ENCODE peak calls at places on chromosomes 3 and 15, in nine cellular contexts. One of them, this sample, is unnamed.

GRCh38 chr3:42660131-42660715 is 6.7 kb downstream of the ZBTB47 start:
- DNase-seq in Caco-2: no peak
- DNase-seq in fibroblast of mammary gland: peak
- DNase-seq in heart left ventricle: no peak
- DNase-seq in fibroblast of pulmonary artery: no peak
- DNase-seq in transverse colon: no peak
- DNase-seq in upper lobe of right lung: no peak
- DNase-seq in Peyer's patch: no peak
- DNase-seq in cardiac fibroblast: no peak
- DNase-seq in this sample: no peak

GRCh38 chr3:170584585-170585007 is 1.3 kb downstream of the SLC7A14 start:
- DNase-seq in transverse colon: peak
- DNase-seq in cardiac fibroblast: peak
- DNase-seq in fibroblast of mammary gland: peak
- DNase-seq in Caco-2: peak
- DNase-seq in fibroblast of pulmonary artery: peak
- DNase-seq in heart left ventricle: peak
- DNase-seq in Peyer's patch: no peak
- DNase-seq in upper lobe of right lung: peak
- DNase-seq in this sample: peak

GRCh38 chr3:117238805-117239204 is 529.2 kb downstream of the TUSC7 start:
- DNase-seq in Caco-2: no peak
- DNase-seq in upper lobe of right lung: no peak
- DNase-seq in transverse colon: no peak
- DNase-seq in Peyer's patch: no peak
- DNase-seq in heart left ventricle: no peak
- DNase-seq in cardiac fibroblast: no peak
- DNase-seq in fibroblast of mammary gland: no peak
- DNase-seq in fibroblast of pulmonary artery: no peak
- DNase-seq in this sample: no peak

GRCh38 chr15:47383801-47384200 is 333.5 kb upstream of the SEMA6D start:
- DNase-seq in Caco-2: no peak
- DNase-seq in upper lobe of right lung: no peak
- DNase-seq in Peyer's patch: no peak
- DNase-seq in fibroblast of pulmonary artery: no peak
- DNase-seq in cardiac fibroblast: no peak
- DNase-seq in heart left ventricle: no peak
- DNase-seq in transverse colon: no peak
- DNase-seq in fibroblast of mammary gland: no peak
- DNase-seq in this sample: no peak

GRCh38 chr3:138493804-138494606 is 59.6 kb downstream of the ESYT3 start:
- DNase-seq in fibroblast of pulmonary artery: peak
- DNase-seq in Peyer's patch: no peak
- DNase-seq in upper lobe of right lung: no peak
- DNase-seq in transverse colon: no peak
- DNase-seq in Caco-2: no peak
- DNase-seq in fibroblast of mammary gland: peak
- DNase-seq in heart left ventricle: no peak
- DNase-seq in cardiac fibroblast: peak
- DNase-seq in this sample: no peak

GRCh38 chr15:39511915-39512260 is 69.0 kb upstream of the THBS1 start:
- DNase-seq in fibroblast of pulmonary artery: peak
- DNase-seq in heart left ventricle: no peak
- DNase-seq in transverse colon: no peak
- DNase-seq in Caco-2: no peak
- DNase-seq in upper lobe of right lung: no peak
- DNase-seq in fibroblast of mammary gland: peak
- DNase-seq in Peyer's patch: no peak
- DNase-seq in cardiac fibroblast: peak
- DNase-seq in this sample: no peak

GRCh38 chr15:66779331-66780009 is 77.4 kb downstream of the SMAD6 start:
- DNase-seq in fibroblast of pulmonary artery: no peak
- DNase-seq in transverse colon: peak
- DNase-seq in cardiac fibroblast: no peak
- DNase-seq in Caco-2: peak
- DNase-seq in Peyer's patch: no peak
- DNase-seq in fibroblast of mammary gland: no peak
- DNase-seq in heart left ventricle: no peak
- DNase-seq in upper lobe of right lung: no peak
- DNase-seq in this sample: no peak

GRCh38 chr3:56801151-56801596 is 575 bp downstream of the ARHGEF3 start:
- DNase-seq in cardiac fibroblast: no peak
- DNase-seq in Caco-2: peak
- DNase-seq in fibroblast of pulmonary artery: no peak
- DNase-seq in upper lobe of right lung: no peak
- DNase-seq in transverse colon: no peak
- DNase-seq in heart left ventricle: no peak
- DNase-seq in Peyer's patch: peak
- DNase-seq in fibroblast of mammary gland: no peak
- DNase-seq in this sample: no peak

GRCh38 chr15:39281094-39281493 is 299.8 kb upstream of the THBS1 start:
- DNase-seq in heart left ventricle: no peak
- DNase-seq in cardiac fibroblast: peak
- DNase-seq in upper lobe of right lung: no peak
- DNase-seq in fibroblast of pulmonary artery: peak
- DNase-seq in fibroblast of mammary gland: no peak
- DNase-seq in Caco-2: no peak
- DNase-seq in Peyer's patch: no peak
- DNase-seq in transverse colon: no peak
- DNase-seq in this sample: no peak

GRCh38 chr15:49901867-49902775 is 216.9 kb downstream of the ATP8B4 start:
- DNase-seq in Peyer's patch: no peak
- DNase-seq in Caco-2: no peak
- DNase-seq in upper lobe of right lung: no peak
- DNase-seq in fibroblast of pulmonary artery: peak
- DNase-seq in cardiac fibroblast: peak
- DNase-seq in transverse colon: no peak
- DNase-seq in heart left ventricle: no peak
- DNase-seq in fibroblast of mammary gland: peak
- DNase-seq in this sample: no peak

GRCh38 chr3:134330895-134331810 is 43.1 kb downstream of the AMOTL2 start:
- DNase-seq in upper lobe of right lung: no peak
- DNase-seq in fibroblast of pulmonary artery: peak
- DNase-seq in Caco-2: peak
- DNase-seq in transverse colon: no peak
- DNase-seq in Peyer's patch: no peak
- DNase-seq in heart left ventricle: no peak
- DNase-seq in fibroblast of mammary gland: no peak
- DNase-seq in cardiac fibroblast: peak
- DNase-seq in this sample: no peak

GRCh38 chr3:162774613-162775100 is 1278.0 kb downstream of the OTOL1 start:
- DNase-seq in upper lobe of right lung: no peak
- DNase-seq in Caco-2: no peak
- DNase-seq in cardiac fibroblast: no peak
- DNase-seq in Peyer's patch: no peak
- DNase-seq in fibroblast of mammary gland: no peak
- DNase-seq in fibroblast of pulmonary artery: no peak
- DNase-seq in heart left ventricle: no peak
- DNase-seq in transverse colon: no peak
- DNase-seq in this sample: no peak

GRCh38 chr3:170815930-170816329 is 54.1 kb downstream of the RPL22L1 start:
- DNase-seq in fibroblast of mammary gland: no peak
- DNase-seq in Peyer's patch: no peak
- DNase-seq in upper lobe of right lung: no peak
- DNase-seq in heart left ventricle: no peak
- DNase-seq in cardiac fibroblast: no peak
- DNase-seq in fibroblast of pulmonary artery: no peak
- DNase-seq in transverse colon: no peak
- DNase-seq in Caco-2: no peak
- DNase-seq in this sample: no peak

GRCh38 chr3:30587876-30588275 is 18.5 kb upstream of the TGFBR2 start:
- DNase-seq in Peyer's patch: no peak
- DNase-seq in fibroblast of mammary gland: no peak
- DNase-seq in fibroblast of pulmonary artery: no peak
- DNase-seq in cardiac fibroblast: no peak
- DNase-seq in upper lobe of right lung: no peak
- DNase-seq in heart left ventricle: no peak
- DNase-seq in Caco-2: no peak
- DNase-seq in transverse colon: no peak
- DNase-seq in this sample: no peak

GRCh38 chr15:92921215-92922131 is 21.3 kb downstream of the CHD2 start:
- DNase-seq in fibroblast of mammary gland: peak
- DNase-seq in cardiac fibroblast: no peak
- DNase-seq in Peyer's patch: no peak
- DNase-seq in fibroblast of pulmonary artery: no peak
- DNase-seq in heart left ventricle: no peak
- DNase-seq in transverse colon: no peak
- DNase-seq in upper lobe of right lung: no peak
- DNase-seq in Caco-2: no peak
- DNase-seq in this sample: no peak

GRCh38 chr15:88484781-88485246 is 17.3 kb downstream of the MRPS11 start:
- DNase-seq in upper lobe of right lung: no peak
- DNase-seq in Caco-2: no peak
- DNase-seq in Peyer's patch: no peak
- DNase-seq in transverse colon: no peak
- DNase-seq in fibroblast of mammary gland: peak
- DNase-seq in fibroblast of pulmonary artery: peak
- DNase-seq in cardiac fibroblast: peak
- DNase-seq in heart left ventricle: no peak
- DNase-seq in this sample: no peak

GRCh38 chr3:64222501-64222900 is 2.8 kb downstream of the PRICKLE2 start:
- DNase-seq in Caco-2: no peak
- DNase-seq in fibroblast of pulmonary artery: no peak
- DNase-seq in cardiac fibroblast: no peak
- DNase-seq in fibroblast of mammary gland: no peak
- DNase-seq in heart left ventricle: no peak
- DNase-seq in upper lobe of right lung: no peak
- DNase-seq in Peyer's patch: no peak
- DNase-seq in transverse colon: no peak
- DNase-seq in this sample: no peak

GRCh38 chr3:64223809-64224570 is 1.3 kb downstream of the PRICKLE2 start:
- DNase-seq in fibroblast of pulmonary artery: peak
- DNase-seq in transverse colon: no peak
- DNase-seq in cardiac fibroblast: peak
- DNase-seq in heart left ventricle: no peak
- DNase-seq in Caco-2: no peak
- DNase-seq in upper lobe of right lung: no peak
- DNase-seq in fibroblast of mammary gland: peak
- DNase-seq in Peyer's patch: no peak
- DNase-seq in this sample: no peak

GRCh38 chr3:64225695-64226499 is 631 bp upstream of the PRICKLE2 start:
- DNase-seq in heart left ventricle: no peak
- DNase-seq in Peyer's patch: no peak
- DNase-seq in transverse colon: no peak
- DNase-seq in upper lobe of right lung: no peak
- DNase-seq in fibroblast of pulmonary artery: no peak
- DNase-seq in fibroblast of mammary gland: peak
- DNase-seq in cardiac fibroblast: no peak
- DNase-seq in Caco-2: no peak
- DNase-seq in this sample: no peak

GRCh38 chr3:64221564-64222257 is 3.6 kb downstream of the PRICKLE2 start:
- DNase-seq in heart left ventricle: no peak
- DNase-seq in Peyer's patch: no peak
- DNase-seq in cardiac fibroblast: no peak
- DNase-seq in Caco-2: no peak
- DNase-seq in upper lobe of right lung: no peak
- DNase-seq in transverse colon: no peak
- DNase-seq in fibroblast of pulmonary artery: no peak
- DNase-seq in fibroblast of mammary gland: no peak
- DNase-seq in this sample: no peak

GRCh38 chr3:64224826-64225606 is at the start of gene PRICKLE2:
- DNase-seq in cardiac fibroblast: peak
- DNase-seq in transverse colon: peak
- DNase-seq in Peyer's patch: peak
- DNase-seq in Caco-2: no peak
- DNase-seq in upper lobe of right lung: no peak
- DNase-seq in fibroblast of mammary gland: peak
- DNase-seq in fibroblast of pulmonary artery: peak
- DNase-seq in heart left ventricle: peak
- DNase-seq in this sample: peak
- TF ChIP-seq CTCF in cardiac fibroblast: peak
- TF ChIP-seq CTCF in transverse colon: no peak
- TF ChIP-seq CTCF in Peyer's patch: no peak
- TF ChIP-seq CTCF in Caco-2: no peak
- TF ChIP-seq CTCF in upper lobe of right lung: peak
- TF ChIP-seq CTCF in fibroblast of mammary gland: peak
- TF ChIP-seq CTCF in fibroblast of pulmonary artery: peak
- TF ChIP-seq CTCF in heart left ventricle: peak
- TF ChIP-seq CTCF in this sample: peak

GRCh38 chr3:121803921-121804320 is 30.9 kb downstream of the IQCB1 start:
- DNase-seq in cardiac fibroblast: no peak
- DNase-seq in heart left ventricle: no peak
- DNase-seq in transverse colon: no peak
- DNase-seq in upper lobe of right lung: no peak
- DNase-seq in fibroblast of mammary gland: no peak
- DNase-seq in Peyer's patch: no peak
- DNase-seq in fibroblast of pulmonary artery: no peak
- DNase-seq in Caco-2: no peak
- DNase-seq in this sample: no peak
- H3K4me3 ChIP-seq in cardiac fibroblast: no peak
- H3K4me3 ChIP-seq in heart left ventricle: no peak
- H3K4me3 ChIP-seq in transverse colon: no peak
- H3K4me3 ChIP-seq in upper lobe of right lung: no peak
- H3K4me3 ChIP-seq in fibroblast of mammary gland: no peak
- H3K4me3 ChIP-seq in Peyer's patch: no peak
- H3K4me3 ChIP-seq in fibroblast of pulmonary artery: no peak
- H3K4me3 ChIP-seq in Caco-2: no peak
- H3K4me3 ChIP-seq in this sample: no peak

GRCh38 chr15:57528940-57529565 is 62.7 kb upstream of the MYZAP start:
- DNase-seq in fibroblast of mammary gland: no peak
- DNase-seq in fibroblast of pulmonary artery: no peak
- DNase-seq in transverse colon: no peak
- DNase-seq in Peyer's patch: no peak
- DNase-seq in Caco-2: no peak
- DNase-seq in upper lobe of right lung: no peak
- DNase-seq in cardiac fibroblast: no peak
- DNase-seq in heart left ventricle: no peak
- DNase-seq in this sample: no peak
- TF ChIP-seq CTCF in fibroblast of mammary gland: no peak
- TF ChIP-seq CTCF in fibroblast of pulmonary artery: no peak
- TF ChIP-seq CTCF in transverse colon: no peak
- TF ChIP-seq CTCF in Peyer's patch: no peak
- TF ChIP-seq CTCF in Caco-2: no peak
- TF ChIP-seq CTCF in upper lobe of right lung: no peak
- TF ChIP-seq CTCF in cardiac fibroblast: no peak
- TF ChIP-seq CTCF in heart left ventricle: no peak
- TF ChIP-seq CTCF in this sample: no peak

DNA sequence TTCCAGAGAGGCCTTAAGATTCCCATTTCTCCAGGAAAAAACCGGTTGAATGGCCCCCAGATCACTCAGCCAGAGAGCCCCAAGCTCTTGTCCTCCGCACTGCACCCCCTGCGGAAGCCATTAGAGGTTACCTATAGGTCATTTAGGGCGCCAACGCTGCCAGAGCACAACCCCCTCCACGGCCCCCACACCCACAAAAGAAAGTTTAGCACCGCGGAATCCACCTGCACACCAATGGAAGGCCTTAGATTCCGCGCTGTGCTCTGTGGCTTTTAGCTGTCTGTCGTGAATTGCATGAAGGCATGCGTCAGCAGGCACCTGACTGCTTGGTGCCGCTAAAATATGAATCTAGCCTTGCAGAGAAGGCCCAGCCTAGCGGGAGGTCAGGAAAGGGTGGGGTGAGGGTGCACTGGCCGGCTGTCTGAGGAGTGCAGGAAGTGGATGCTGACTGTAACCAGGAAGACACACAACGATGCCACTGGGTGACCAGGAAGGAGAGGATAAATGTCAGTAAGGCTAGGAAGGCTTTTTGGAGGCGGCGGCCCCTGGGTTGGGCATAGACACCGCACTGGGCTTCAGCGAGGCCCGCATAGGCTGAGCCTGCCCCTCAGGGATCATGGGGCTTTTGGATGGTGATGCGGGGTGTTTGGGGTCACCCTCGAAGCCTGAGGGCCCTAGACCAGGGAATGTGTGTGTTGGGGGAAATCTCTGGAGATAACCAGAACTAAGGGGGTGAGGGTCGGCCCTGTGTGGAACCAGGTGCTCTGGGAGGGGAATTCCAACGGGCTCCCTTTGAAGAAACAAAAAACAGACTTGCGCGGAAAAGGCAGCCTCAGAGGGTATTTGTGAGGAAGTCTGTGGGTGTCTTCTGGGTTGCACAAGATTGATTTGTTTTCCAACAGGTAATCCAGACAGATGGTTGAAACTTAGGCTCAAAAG is 964 bp upstream of the NUP210 start:
- DNase-seq in upper lobe of right lung: peak
- DNase-seq in transverse colon: peak
- DNase-seq in cardiac fibroblast: no peak
- DNase-seq in fibroblast of mammary gland: no peak
- DNase-seq in heart left ventricle: no peak
- DNase-seq in Peyer's patch: peak
- DNase-seq in fibroblast of pulmonary artery: no peak
- DNase-seq in Caco-2: no peak
- DNase-seq in this sample: peak
- H3K4me3 ChIP-seq in upper lobe of right lung: peak
- H3K4me3 ChIP-seq in transverse colon: peak
- H3K4me3 ChIP-seq in cardiac fibroblast: no peak
- H3K4me3 ChIP-seq in fibroblast of mammary gland: no peak
- H3K4me3 ChIP-seq in heart left ventricle: peak
- H3K4me3 ChIP-seq in Peyer's patch: peak
- H3K4me3 ChIP-seq in fibroblast of pulmonary artery: no peak
- H3K4me3 ChIP-seq in Caco-2: peak
- H3K4me3 ChIP-seq in this sample: peak